ENCODE peak calls at places on chromosomes 7 and 10, in four cellular contexts. Y, V, Z and B are unnamed samples.

GRCh38 chr7:5792792-5793191 is 11.3 kb upstream of the RNF216 start:
- DNase-seq in Y (no peak), V (no peak), Z (no peak), B (no peak)

GRCh38 chr7:47454961-47455871 is 126.7 kb downstream of the TNS3 start:
- DNase-seq in Z (peak; percentile 45), V (no peak), Y (no peak), B (no peak)

GRCh38 chr7:75072978-75073282 is 672 bp downstream of the RCC1L start:
- DNase-seq in Z (no peak), V (no peak), Y (no peak), B (no peak)

GRCh38 chr10:5565671-5566581 is 41.2 kb downstream of the CALML3 start:
- DNase-seq in Y (no peak), V (no peak), Z (peak; percentile 47), B (no peak)

GRCh38 chr10:78417425-78418370 is 384.0 kb downstream of the RPS24 start:
- DNase-seq in V (no peak), Y (no peak), Z (peak; percentile 56), B (no peak)

GRCh38 chr7:116806046-116806944 is 56.1 kb upstream of the CAPZA2 start:
- DNase-seq in Z (no peak), V (no peak), Y (no peak), B (no peak)

GRCh38 chr10:51862149-51862548 is 162.8 kb upstream of the CSTF2T start:
- DNase-seq in Y (no peak), V (no peak), Z (no peak), B (no peak)

GRCh38 chr10:127228195-127228785 is 31.9 kb upstream of the INSYN2A start:
- DNase-seq in V (no peak), Z (peak; percentile 81), Y (no peak), B (no peak)

GRCh38 chr10:104824378-104825006 is 183.4 kb downstream of the SORCS3 start:
- DNase-seq in Z (no peak), V (peak; percentile 29), Y (no peak), B (no peak)

GRCh38 chr10:92382631-92383030 is 91.7 kb downstream of the MARCHF5 start:
- DNase-seq in Y (no peak), Z (no peak), V (no peak), B (no peak)

GRCh38 chr7:138116156-138116555 is 39.9 kb downstream of the AKR1D1 start:
- DNase-seq in Z (no peak), Y (no peak), V (no peak), B (no peak)

GRCh38 chr7:16651391-16652254 is 5.6 kb downstream of the BZW2 start:
- DNase-seq in Z (no peak), V (no peak), Y (no peak), B (no peak)

GRCh38 chr7:2459674-2460073 is 16.5 kb downstream of the GRIFIN start:
- DNase-seq in Y (no peak), V (no peak), Z (no peak), B (no peak)

GRCh38 chr7:74164985-74165456 is 9.1 kb upstream of the EIF4H start:
- DNase-seq in Y (no peak), Z (no peak), V (no peak), B (no peak)

GRCh38 chr7:25117226-25118047 is 7.6 kb downstream of the CYCS start:
- DNase-seq in V (no peak), Y (no peak), Z (no peak), B (no peak)

GRCh38 chr10:111648046-111648445 is 535.5 kb downstream of the GPAM start:
- DNase-seq in V (no peak), Z (no peak), Y (no peak), B (no peak)

GRCh38 chr10:103691723-103692380 is 163.5 kb downstream of the SH3PXD2A start:
- DNase-seq in Z (no peak), V (no peak), Y (no peak), B (no peak)

GRCh38 chr7:91039033-91039432 is 225.2 kb upstream of the FZD1 start:
- DNase-seq in Y (no peak), Z (no peak), V (no peak), B (no peak)

GRCh38 chr10:129904323-129904722 is 59.8 kb downstream of the EBF3 start:
- DNase-seq in Y (no peak), Z (no peak), V (no peak), B (no peak)

GRCh38 chr10:77578583-77579227 is 58.9 kb downstream of the KCNMA1 start:
- DNase-seq in Y (no peak), V (no peak), Z (peak; percentile 83), B (no peak)

GRCh38 chr7:155009570-155010157 is 6.7 kb upstream of the PAXIP1 start:
- DNase-seq in V (peak; percentile 35), Z (no peak), Y (no peak), B (no peak)

GRCh38 chr7:698515-699259 is 27.8 kb upstream of the DNAAF5 start:
- DNase-seq in Y (no peak), Z (peak; percentile 51), V (no peak), B (no peak)

GRCh38 chr7:101506531-101506930 is 122.6 kb downstream of the MYL10 start:
- DNase-seq in Y (no peak), V (no peak), Z (no peak), B (no peak)

GRCh38 chr10:122647383-122647968 is 52.2 kb downstream of the C10orf120 start:
- DNase-seq in V (no peak), Y (no peak), Z (no peak), B (no peak)

GRCh38 chr10:64039208-64039607 is 518.0 kb downstream of the REEP3 start:
- DNase-seq in V (no peak), Y (no peak), Z (no peak), B (no peak)

GRCh38 chr10:114548662-114549061 is 109.4 kb downstream of the ABLIM1 start:
- DNase-seq in V (peak; percentile 39), Z (no peak), Y (no peak), B (peak; percentile 1)

GRCh38 chr10:118722694-118723093 is 32.1 kb downstream of the CACUL1 start:
- DNase-seq in V (no peak), Z (no peak), Y (no peak), B (no peak)

GRCh38 chr7:155071121-155071651 is 1.1 kb downstream of the HTR5A start:
- DNase-seq in V (no peak), Y (no peak), Z (no peak), B (no peak)

GRCh38 chr10:69312537-69312936 is 34.2 kb downstream of the HK1 start:
- DNase-seq in V (no peak), Y (no peak), Z (no peak), B (no peak)

GRCh38 chr10:121710207-121710606 is 112.0 kb upstream of the FGFR2 start:
- DNase-seq in V (no peak), Y (no peak), Z (no peak), B (no peak)

GRCh38 chr10:71970331-71970730 is 6.1 kb downstream of the CHST3 start:
- DNase-seq in Z (no peak), V (peak; percentile 42), Y (no peak), B (no peak)